ENCODE peak calls at places on chromosomes 12 and 14, in six cellular contexts. T, U, M, B, I and W are unnamed samples.

GRCh38 chr14:88831285-88831684 is 6.8 kb downstream of the TTC8 start:
- DNase-seq in U (peak), M (no peak), B (peak), I (no peak), T (no peak), W (no peak)

GRCh38 chr14:24076302-24076601 is 4.9 kb downstream of the CPNE6 start:
- DNase-seq in T (no peak), I (no peak), M (no peak), U (no peak), B (no peak), W (no peak)

GRCh38 chr14:94918896-94919295 is 149.0 kb upstream of the GSC start:
- DNase-seq in I (no peak), T (no peak), M (no peak), U (no peak), B (peak), W (no peak)

GRCh38 chr14:88791629-88792571 is 853 bp downstream of the EML5 start:
- DNase-seq in T (peak), I (peak), M (peak), B (no peak), U (no peak), W (peak)

GRCh38 chr12:123141615-123142517 is 9.0 kb downstream of the PITPNM2 start:
- DNase-seq in I (peak), M (no peak), B (peak), U (peak), T (no peak), W (no peak)

GRCh38 chr14:103402700-103403099 is 17.5 kb downstream of the MARK3 start:
- DNase-seq in I (peak), M (no peak), T (no peak), U (peak), B (peak), W (no peak)

GRCh38 chr14:102655154-102655553 is 62.7 kb downstream of the RCOR1 start:
- DNase-seq in B (peak), M (no peak), U (peak), I (no peak), T (no peak), W (no peak)

GRCh38 chr14:35628989-35629388 is 95.0 kb downstream of the INSM2 start:
- DNase-seq in B (no peak), T (no peak), M (no peak), U (peak), I (no peak), W (no peak)

GRCh38 chr14:21229821-21230220 is 39.4 kb downstream of the HNRNPC start:
- DNase-seq in I (no peak), B (no peak), T (no peak), M (no peak), U (no peak), W (no peak)

GRCh38 chr12:191541-191940 is 22.4 kb downstream of the SLC6A12 start:
- DNase-seq in T (no peak), U (peak), I (no peak), M (no peak), B (no peak), W (no peak)

GRCh38 chr12:13097526-13097925 is 5.9 kb downstream of the GSG1 start:
- DNase-seq in M (no peak), I (no peak), B (no peak), T (no peak), U (peak), W (no peak)

GRCh38 chr12:49331360-49332222 is 5.4 kb downstream of the C1QL4 start:
- DNase-seq in I (peak), B (peak), U (peak), T (no peak), M (no peak), W (no peak)

GRCh38 chr14:77562681-77563080 is 53.8 kb downstream of the SPTLC2 start:
- DNase-seq in T (no peak), B (no peak), U (peak), I (no peak), M (no peak), W (no peak)

GRCh38 chr12:98745578-98746391 is 100.7 kb downstream of the APAF1 start:
- DNase-seq in U (peak), T (no peak), M (peak), I (peak), B (peak), W (peak)

GRCh38 chr14:69056389-69056788 is 77.3 kb upstream of the ACTN1 start:
- DNase-seq in U (no peak), M (no peak), I (no peak), T (no peak), B (peak), W (no peak)

GRCh38 chr12:58533652-58534051 is 386.7 kb downstream of the LRIG3 start:
- DNase-seq in B (peak), M (no peak), I (no peak), T (no peak), U (no peak), W (no peak)

GRCh38 chr12:4172999-4173398 is 100.6 kb upstream of the CCND2 start:
- DNase-seq in T (no peak), I (no peak), U (peak), M (no peak), B (no peak), W (no peak)

GRCh38 chr12:56236091-56236490 is 6.2 kb downstream of the SLC39A5 start:
- DNase-seq in T (no peak), B (no peak), U (no peak), M (no peak), I (peak), W (no peak)

GRCh38 chr12:32947203-32947795 is 50.7 kb upstream of the PKP2 start:
- DNase-seq in M (no peak), B (peak), I (no peak), T (no peak), U (peak), W (no peak)